ENCODE peak calls at places on chromosomes 5 and 9, in seven cellular contexts. One of them, this sample, is unnamed. For H3K36me3, the result is how much of the 10 kb centered on the place peaks cover.

GRCh38 chr9:133057006-133057405 is 4.8 kb upstream of the CEL start:
- DNase-seq in mammary epithelial cell: no peak
- DNase-seq in cardiac muscle cell: no peak
- DNase-seq in fibroblast of lung: no peak
- DNase-seq in ovary: no peak
- DNase-seq in heart right ventricle: no peak
- DNase-seq in colonic mucosa: no peak
- DNase-seq in this sample: no peak

GRCh38 chr9:81564632-81565031 is 124.7 kb downstream of the TLE1 start:
- DNase-seq in mammary epithelial cell: no peak
- DNase-seq in cardiac muscle cell: no peak
- DNase-seq in fibroblast of lung: no peak
- DNase-seq in ovary: no peak
- DNase-seq in heart right ventricle: no peak
- DNase-seq in colonic mucosa: no peak
- DNase-seq in this sample: no peak

GRCh38 chr9:38681747-38682227 is 38.1 kb downstream of the FAM240B start:
- DNase-seq in mammary epithelial cell: peak
- DNase-seq in cardiac muscle cell: peak
- DNase-seq in fibroblast of lung: peak
- DNase-seq in ovary: no peak
- DNase-seq in heart right ventricle: no peak
- DNase-seq in colonic mucosa: no peak
- DNase-seq in this sample: peak

GRCh38 chr5:1445895-1446601 is 808 bp upstream of the SLC6A3 start:
- DNase-seq in mammary epithelial cell: no peak
- DNase-seq in cardiac muscle cell: no peak
- DNase-seq in fibroblast of lung: no peak
- DNase-seq in ovary: peak
- DNase-seq in heart right ventricle: no peak
- DNase-seq in colonic mucosa: no peak
- DNase-seq in this sample: no peak

GRCh38 chr5:55429707-55430253 is 105.0 kb downstream of the PLPP1 start:
- DNase-seq in mammary epithelial cell: no peak
- DNase-seq in cardiac muscle cell: no peak
- DNase-seq in fibroblast of lung: no peak
- DNase-seq in ovary: no peak
- DNase-seq in heart right ventricle: peak
- DNase-seq in colonic mucosa: peak
- DNase-seq in this sample: no peak

GRCh38 chr9:88994820-88995180 is 3.5 kb downstream of the S1PR3 start:
- DNase-seq in mammary epithelial cell: no peak
- DNase-seq in cardiac muscle cell: peak
- DNase-seq in fibroblast of lung: peak
- DNase-seq in ovary: no peak
- DNase-seq in heart right ventricle: no peak
- DNase-seq in colonic mucosa: no peak
- DNase-seq in this sample: no peak

GRCh38 chr5:60724126-60724525 is 24.2 kb upstream of the DEPDC1B start:
- DNase-seq in mammary epithelial cell: no peak
- DNase-seq in cardiac muscle cell: no peak
- DNase-seq in fibroblast of lung: no peak
- DNase-seq in ovary: no peak
- DNase-seq in heart right ventricle: no peak
- DNase-seq in colonic mucosa: no peak
- DNase-seq in this sample: no peak

GRCh38 chr5:38497946-38498345 is 58.5 kb downstream of the LIFR start:
- DNase-seq in mammary epithelial cell: no peak
- DNase-seq in cardiac muscle cell: peak
- DNase-seq in fibroblast of lung: peak
- DNase-seq in ovary: no peak
- DNase-seq in heart right ventricle: no peak
- DNase-seq in colonic mucosa: no peak
- DNase-seq in this sample: peak

GRCh38 chr5:134142088-134142487 is 27.6 kb downstream of the TCF7 start:
- DNase-seq in mammary epithelial cell: no peak
- DNase-seq in cardiac muscle cell: no peak
- DNase-seq in fibroblast of lung: no peak
- DNase-seq in ovary: no peak
- DNase-seq in heart right ventricle: no peak
- DNase-seq in colonic mucosa: peak
- DNase-seq in this sample: no peak

GRCh38 chr9:131112374-131113159 is 12.8 kb upstream of the NUP214 start:
- DNase-seq in mammary epithelial cell: peak
- DNase-seq in cardiac muscle cell: no peak
- DNase-seq in fibroblast of lung: no peak
- DNase-seq in ovary: no peak
- DNase-seq in heart right ventricle: no peak
- DNase-seq in colonic mucosa: no peak
- DNase-seq in this sample: no peak

GRCh38 chr9:100473271-100474081 is 527 bp downstream of the TMEFF1 start:
- DNase-seq in mammary epithelial cell: peak
- DNase-seq in cardiac muscle cell: peak
- DNase-seq in fibroblast of lung: peak
- DNase-seq in ovary: peak
- DNase-seq in heart right ventricle: peak
- DNase-seq in colonic mucosa: peak
- DNase-seq in this sample: no peak

GRCh38 chr9:130010151-130010988 is 32.6 kb downstream of the FNBP1 start:
- DNase-seq in mammary epithelial cell: peak
- DNase-seq in cardiac muscle cell: no peak
- DNase-seq in fibroblast of lung: no peak
- DNase-seq in ovary: no peak
- DNase-seq in heart right ventricle: no peak
- DNase-seq in colonic mucosa: no peak
- DNase-seq in this sample: no peak

GRCh38 chr5:134708301-134708700 is 30.0 kb upstream of the CAMLG start:
- DNase-seq in mammary epithelial cell: no peak
- DNase-seq in cardiac muscle cell: peak
- DNase-seq in fibroblast of lung: no peak
- DNase-seq in ovary: no peak
- DNase-seq in heart right ventricle: no peak
- DNase-seq in colonic mucosa: no peak
- DNase-seq in this sample: no peak

GRCh38 chr5:147565524-147565923 is 55.7 kb upstream of the DPYSL3 start:
- DNase-seq in mammary epithelial cell: peak
- DNase-seq in cardiac muscle cell: no peak
- DNase-seq in fibroblast of lung: peak
- DNase-seq in ovary: no peak
- DNase-seq in heart right ventricle: no peak
- DNase-seq in colonic mucosa: no peak
- DNase-seq in this sample: peak

GRCh38 chr9:134372621-134373267 is 46.5 kb downstream of the RXRA start:
- DNase-seq in mammary epithelial cell: no peak
- DNase-seq in cardiac muscle cell: no peak
- DNase-seq in fibroblast of lung: peak
- DNase-seq in ovary: no peak
- DNase-seq in heart right ventricle: peak
- DNase-seq in colonic mucosa: no peak
- DNase-seq in this sample: no peak

GRCh38 chr5:160045004-160045403 is 36.1 kb downstream of the TTC1 start:
- DNase-seq in mammary epithelial cell: no peak
- DNase-seq in cardiac muscle cell: no peak
- DNase-seq in fibroblast of lung: peak
- DNase-seq in ovary: no peak
- DNase-seq in heart right ventricle: no peak
- DNase-seq in colonic mucosa: no peak
- DNase-seq in this sample: no peak

GRCh38 chr5:160049099-160049498 is 40.2 kb downstream of the TTC1 start:
- DNase-seq in mammary epithelial cell: no peak
- DNase-seq in cardiac muscle cell: no peak
- DNase-seq in fibroblast of lung: no peak
- DNase-seq in ovary: no peak
- DNase-seq in heart right ventricle: no peak
- DNase-seq in colonic mucosa: no peak
- DNase-seq in this sample: no peak

GRCh38 chr5:160047362-160047761 is 38.4 kb downstream of the TTC1 start:
- DNase-seq in mammary epithelial cell: no peak
- DNase-seq in cardiac muscle cell: no peak
- DNase-seq in fibroblast of lung: no peak
- DNase-seq in ovary: no peak
- DNase-seq in heart right ventricle: no peak
- DNase-seq in colonic mucosa: no peak
- DNase-seq in this sample: no peak

GRCh38 chr5:160042674-160043073 is 33.7 kb downstream of the TTC1 start:
- DNase-seq in mammary epithelial cell: no peak
- DNase-seq in cardiac muscle cell: no peak
- DNase-seq in fibroblast of lung: no peak
- DNase-seq in ovary: no peak
- DNase-seq in heart right ventricle: no peak
- DNase-seq in colonic mucosa: no peak
- DNase-seq in this sample: no peak

DNA sequence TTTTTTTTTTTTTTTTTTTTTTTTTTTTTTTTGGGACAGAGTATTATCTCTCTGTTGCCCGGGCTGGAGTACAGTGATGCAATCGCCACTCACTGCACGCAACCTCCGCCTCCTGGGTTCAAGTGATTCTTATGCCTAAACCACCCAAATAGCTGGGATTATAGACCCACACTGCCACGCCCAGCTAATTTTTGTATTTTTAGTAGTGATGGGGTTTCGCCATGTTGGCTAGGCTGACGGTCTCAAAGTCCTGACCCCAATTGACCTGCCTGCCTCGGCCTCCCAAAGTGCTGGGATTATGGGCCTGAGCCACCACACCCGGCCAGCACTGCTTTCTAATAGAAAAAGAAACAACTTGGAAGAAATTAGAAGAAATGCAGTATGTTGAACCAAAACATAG is 39.2 kb downstream of the TTC1 start:
- DNase-seq in mammary epithelial cell: no peak
- DNase-seq in cardiac muscle cell: peak
- DNase-seq in fibroblast of lung: no peak
- DNase-seq in ovary: no peak
- DNase-seq in heart right ventricle: no peak
- DNase-seq in colonic mucosa: no peak
- DNase-seq in this sample: no peak
- H3K36me3 ChIP-seq in mammary epithelial cell: under half
- H3K36me3 ChIP-seq in cardiac muscle cell: under half
- H3K36me3 ChIP-seq in fibroblast of lung: under half
- H3K36me3 ChIP-seq in ovary: under half
- H3K36me3 ChIP-seq in heart right ventricle: under half
- H3K36me3 ChIP-seq in colonic mucosa: under half
- H3K36me3 ChIP-seq in this sample: under half

GRCh38 chr5:120684749-120685415 is 220.8 kb downstream of the PRR16 start:
- DNase-seq in mammary epithelial cell: no peak
- DNase-seq in cardiac muscle cell: peak
- DNase-seq in fibroblast of lung: peak
- DNase-seq in ovary: no peak
- DNase-seq in heart right ventricle: no peak
- DNase-seq in colonic mucosa: no peak
- DNase-seq in this sample: no peak

GRCh38 chr5:120683580-120683979 is 219.5 kb downstream of the PRR16 start:
- DNase-seq in mammary epithelial cell: no peak
- DNase-seq in cardiac muscle cell: no peak
- DNase-seq in fibroblast of lung: peak
- DNase-seq in ovary: no peak
- DNase-seq in heart right ventricle: no peak
- DNase-seq in colonic mucosa: no peak
- DNase-seq in this sample: no peak

GRCh38 chr5:120678279-120678678 is 214.2 kb downstream of the PRR16 start:
- DNase-seq in mammary epithelial cell: no peak
- DNase-seq in cardiac muscle cell: no peak
- DNase-seq in fibroblast of lung: peak
- DNase-seq in ovary: no peak
- DNase-seq in heart right ventricle: no peak
- DNase-seq in colonic mucosa: no peak
- DNase-seq in this sample: no peak

GRCh38 chr5:120682851-120683250 is 218.8 kb downstream of the PRR16 start:
- DNase-seq in mammary epithelial cell: no peak
- DNase-seq in cardiac muscle cell: no peak
- DNase-seq in fibroblast of lung: peak
- DNase-seq in ovary: no peak
- DNase-seq in heart right ventricle: no peak
- DNase-seq in colonic mucosa: no peak
- DNase-seq in this sample: no peak

DNA sequence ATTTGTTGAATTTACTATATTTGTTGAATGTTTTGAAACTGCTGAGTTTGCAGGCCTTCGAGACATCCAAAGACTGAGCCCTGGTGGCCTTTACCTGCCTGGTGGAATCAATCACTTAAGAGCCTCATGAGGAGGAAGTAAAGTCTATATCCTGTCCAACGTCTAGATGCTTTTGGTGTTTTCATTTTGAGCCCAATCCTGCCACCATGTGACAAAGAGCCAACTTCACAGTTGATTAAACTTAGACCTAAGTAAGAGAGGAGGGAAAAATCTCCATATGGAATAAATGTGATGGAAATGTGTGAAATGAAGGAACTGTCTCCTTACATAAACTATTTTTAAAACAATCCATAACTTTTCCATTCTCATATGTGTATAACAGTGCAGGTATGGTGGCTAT is 220.1 kb downstream of the PRR16 start:
- DNase-seq in mammary epithelial cell: peak
- DNase-seq in cardiac muscle cell: peak
- DNase-seq in fibroblast of lung: peak
- DNase-seq in ovary: no peak
- DNase-seq in heart right ventricle: no peak
- DNase-seq in colonic mucosa: no peak
- DNase-seq in this sample: peak
- TF ChIP-seq CTCF in mammary epithelial cell: peak
- TF ChIP-seq CTCF in cardiac muscle cell: no peak
- TF ChIP-seq CTCF in fibroblast of lung: peak
- TF ChIP-seq CTCF in ovary: no peak
- TF ChIP-seq CTCF in heart right ventricle: no peak
- TF ChIP-seq CTCF in colonic mucosa: no peak
- TF ChIP-seq CTCF in this sample: peak

GRCh38 chr9:34556951-34557350 is 32.6 kb downstream of the CNTFR start:
- DNase-seq in mammary epithelial cell: no peak
- DNase-seq in cardiac muscle cell: no peak
- DNase-seq in fibroblast of lung: no peak
- DNase-seq in ovary: peak
- DNase-seq in heart right ventricle: no peak
- DNase-seq in colonic mucosa: no peak
- DNase-seq in this sample: no peak
- H3K36me3 ChIP-seq in mammary epithelial cell: under half
- H3K36me3 ChIP-seq in cardiac muscle cell: under half
- H3K36me3 ChIP-seq in fibroblast of lung: under half
- H3K36me3 ChIP-seq in ovary: under half
- H3K36me3 ChIP-seq in heart right ventricle: under half
- H3K36me3 ChIP-seq in colonic mucosa: under half
- H3K36me3 ChIP-seq in this sample: under half

DNA sequence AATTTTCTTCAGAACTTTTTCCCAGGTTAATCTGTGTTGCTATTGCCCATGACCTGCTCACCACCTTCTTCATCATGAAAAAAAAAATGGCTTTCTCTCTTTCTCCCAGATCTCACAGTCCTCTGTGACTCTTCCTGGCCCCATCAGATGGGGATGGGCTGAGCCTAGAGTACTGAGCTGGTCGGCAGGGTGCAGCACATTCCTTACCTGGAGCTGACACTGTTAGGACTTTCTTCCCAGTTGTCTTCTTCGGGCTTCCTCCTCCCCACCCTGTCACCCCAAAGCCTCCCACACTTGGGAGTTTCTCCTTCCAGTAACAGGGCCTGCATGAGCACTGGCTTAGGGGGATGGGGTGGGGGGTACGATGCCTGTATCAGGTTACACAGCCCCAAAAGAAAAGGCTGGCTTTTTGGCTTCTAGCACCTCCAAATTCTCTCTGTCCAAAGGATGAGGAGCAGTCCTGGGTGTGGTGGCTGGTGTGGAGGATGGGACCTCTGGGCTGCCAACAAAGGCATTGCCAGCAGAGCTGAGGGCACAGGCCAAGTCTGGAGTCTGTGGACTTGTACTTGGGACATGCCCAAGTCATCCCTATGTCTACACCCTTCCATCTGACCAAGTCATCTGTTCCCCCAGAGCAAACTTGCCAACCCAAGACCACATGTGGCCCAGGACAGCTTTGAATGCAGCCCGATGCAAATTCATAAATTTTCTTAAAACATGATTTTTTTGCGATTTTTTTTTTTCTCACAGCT is 68.0 kb upstream of the HSPA9 start:
- DNase-seq in mammary epithelial cell: no peak
- DNase-seq in cardiac muscle cell: no peak
- DNase-seq in fibroblast of lung: no peak
- DNase-seq in ovary: no peak
- DNase-seq in heart right ventricle: no peak
- DNase-seq in colonic mucosa: no peak
- DNase-seq in this sample: no peak
- TF ChIP-seq CTCF in mammary epithelial cell: no peak
- TF ChIP-seq CTCF in cardiac muscle cell: no peak
- TF ChIP-seq CTCF in fibroblast of lung: no peak
- TF ChIP-seq CTCF in ovary: no peak
- TF ChIP-seq CTCF in heart right ventricle: no peak
- TF ChIP-seq CTCF in colonic mucosa: no peak
- TF ChIP-seq CTCF in this sample: peak

This sample was measured in bronchial epithelial cell.